ENCODE peak calls at places on chromosomes 12 and 14, in six cellular contexts. One of them, this sample, is unnamed.

GRCh38 chr14:46405095-46405494 is 246.5 kb downstream of the RPL10L start:
- DNase-seq in GDM1: no peak
- DNase-seq in esophagus squamous epithelium: no peak
- DNase-seq in amygdala: no peak
- DNase-seq in activated gamma-delta T cell treated with anti-CD3 and anti-CD28 coated beads, Interleukin-2, amount 50 U/mL, for 16 hours: no peak
- DNase-seq in neuronal stem cell: no peak
- DNase-seq in this sample: no peak

GRCh38 chr12:72273851-72274284 is 1.7 kb downstream of the TRHDE start:
- DNase-seq in GDM1: no peak
- DNase-seq in activated gamma-delta T cell treated with anti-CD3 and anti-CD28 coated beads, Interleukin-2, amount 50 U/mL, for 16 hours: no peak
- DNase-seq in neuronal stem cell: no peak
- DNase-seq in amygdala: no peak
- DNase-seq in esophagus squamous epithelium: no peak
- DNase-seq in this sample: no peak

GRCh38 chr14:86462193-86462592 is 932.2 kb downstream of the FLRT2 start:
- DNase-seq in amygdala: no peak
- DNase-seq in neuronal stem cell: no peak
- DNase-seq in GDM1: peak; percentile 12
- DNase-seq in activated gamma-delta T cell treated with anti-CD3 and anti-CD28 coated beads, Interleukin-2, amount 50 U/mL, for 16 hours: no peak
- DNase-seq in esophagus squamous epithelium: no peak
- DNase-seq in this sample: no peak

GRCh38 chr14:94181835-94182234 is 7.7 kb downstream of the PPP4R4 start:
- DNase-seq in esophagus squamous epithelium: no peak
- DNase-seq in amygdala: no peak
- DNase-seq in activated gamma-delta T cell treated with anti-CD3 and anti-CD28 coated beads, Interleukin-2, amount 50 U/mL, for 16 hours: no peak
- DNase-seq in GDM1: no peak
- DNase-seq in neuronal stem cell: no peak
- DNase-seq in this sample: no peak

GRCh38 chr12:6341439-6342139 is at the start of gene TNFRSF1A:
- DNase-seq in amygdala: no peak
- DNase-seq in activated gamma-delta T cell treated with anti-CD3 and anti-CD28 coated beads, Interleukin-2, amount 50 U/mL, for 16 hours: no peak
- DNase-seq in esophagus squamous epithelium: no peak
- DNase-seq in GDM1: peak; percentile 85
- DNase-seq in neuronal stem cell: no peak
- DNase-seq in this sample: no peak

GRCh38 chr14:44170554-44170953 is 336.5 kb downstream of the FSCB start:
- DNase-seq in GDM1: no peak
- DNase-seq in amygdala: no peak
- DNase-seq in neuronal stem cell: no peak
- DNase-seq in activated gamma-delta T cell treated with anti-CD3 and anti-CD28 coated beads, Interleukin-2, amount 50 U/mL, for 16 hours: no peak
- DNase-seq in esophagus squamous epithelium: no peak
- DNase-seq in this sample: no peak

GRCh38 chr12:132766380-132767085 is 4.9 kb upstream of the ANKLE2 start:
- DNase-seq in activated gamma-delta T cell treated with anti-CD3 and anti-CD28 coated beads, Interleukin-2, amount 50 U/mL, for 16 hours: no peak
- DNase-seq in GDM1: no peak
- DNase-seq in neuronal stem cell: no peak
- DNase-seq in esophagus squamous epithelium: no peak
- DNase-seq in amygdala: no peak
- DNase-seq in this sample: no peak

GRCh38 chr14:51677276-51677675 is 25.6 kb downstream of the FRMD6 start:
- DNase-seq in activated gamma-delta T cell treated with anti-CD3 and anti-CD28 coated beads, Interleukin-2, amount 50 U/mL, for 16 hours: no peak
- DNase-seq in neuronal stem cell: no peak
- DNase-seq in GDM1: no peak
- DNase-seq in esophagus squamous epithelium: no peak
- DNase-seq in amygdala: no peak
- DNase-seq in this sample: no peak

GRCh38 chr14:33914676-33915516 is 36.0 kb downstream of the EGLN3 start:
- DNase-seq in activated gamma-delta T cell treated with anti-CD3 and anti-CD28 coated beads, Interleukin-2, amount 50 U/mL, for 16 hours: no peak
- DNase-seq in neuronal stem cell: no peak
- DNase-seq in amygdala: no peak
- DNase-seq in esophagus squamous epithelium: no peak
- DNase-seq in GDM1: no peak
- DNase-seq in this sample: no peak

GRCh38 chr14:71863049-71863448 is 69.2 kb upstream of the RGS6 start:
- DNase-seq in amygdala: no peak
- DNase-seq in esophagus squamous epithelium: no peak
- DNase-seq in neuronal stem cell: no peak
- DNase-seq in activated gamma-delta T cell treated with anti-CD3 and anti-CD28 coated beads, Interleukin-2, amount 50 U/mL, for 16 hours: no peak
- DNase-seq in GDM1: no peak
- DNase-seq in this sample: no peak

GRCh38 chr14:72141084-72141483 is 208.9 kb downstream of the RGS6 start:
- DNase-seq in esophagus squamous epithelium: no peak
- DNase-seq in amygdala: no peak
- DNase-seq in GDM1: no peak
- DNase-seq in activated gamma-delta T cell treated with anti-CD3 and anti-CD28 coated beads, Interleukin-2, amount 50 U/mL, for 16 hours: no peak
- DNase-seq in neuronal stem cell: no peak
- DNase-seq in this sample: no peak

GRCh38 chr14:91996951-91997371 is 42.9 kb downstream of the TRIP11 start:
- DNase-seq in GDM1: no peak
- DNase-seq in activated gamma-delta T cell treated with anti-CD3 and anti-CD28 coated beads, Interleukin-2, amount 50 U/mL, for 16 hours: no peak
- DNase-seq in amygdala: no peak
- DNase-seq in neuronal stem cell: peak; percentile 17
- DNase-seq in esophagus squamous epithelium: no peak
- DNase-seq in this sample: no peak

GRCh38 chr12:127761880-127762279 is 505.1 kb upstream of the TMEM132C start:
- DNase-seq in amygdala: no peak
- DNase-seq in esophagus squamous epithelium: no peak
- DNase-seq in neuronal stem cell: no peak
- DNase-seq in activated gamma-delta T cell treated with anti-CD3 and anti-CD28 coated beads, Interleukin-2, amount 50 U/mL, for 16 hours: no peak
- DNase-seq in GDM1: peak; percentile 13
- DNase-seq in this sample: no peak

GRCh38 chr12:102484017-102484731 is 3.8 kb upstream of the IGF1 start:
- DNase-seq in GDM1: peak; percentile 4
- DNase-seq in esophagus squamous epithelium: no peak
- DNase-seq in activated gamma-delta T cell treated with anti-CD3 and anti-CD28 coated beads, Interleukin-2, amount 50 U/mL, for 16 hours: peak; percentile 38
- DNase-seq in neuronal stem cell: peak; percentile 48
- DNase-seq in amygdala: no peak
- DNase-seq in this sample: peak; percentile 4

GRCh38 chr12:45214739-45215418 is 1.0 kb upstream of the ANO6 start:
- DNase-seq in amygdala: no peak
- DNase-seq in neuronal stem cell: no peak
- DNase-seq in GDM1: no peak
- DNase-seq in esophagus squamous epithelium: no peak
- DNase-seq in activated gamma-delta T cell treated with anti-CD3 and anti-CD28 coated beads, Interleukin-2, amount 50 U/mL, for 16 hours: no peak
- DNase-seq in this sample: no peak

GRCh38 chr12:52392465-52393007 is 7.1 kb upstream of the KRT84 start:
- DNase-seq in esophagus squamous epithelium: no peak
- DNase-seq in amygdala: no peak
- DNase-seq in activated gamma-delta T cell treated with anti-CD3 and anti-CD28 coated beads, Interleukin-2, amount 50 U/mL, for 16 hours: no peak
- DNase-seq in neuronal stem cell: no peak
- DNase-seq in GDM1: no peak
- DNase-seq in this sample: no peak

GRCh38 chr12:106767954-106768501 is 6.5 kb upstream of the RIC8B start:
- DNase-seq in amygdala: no peak
- DNase-seq in neuronal stem cell: peak; percentile 65
- DNase-seq in activated gamma-delta T cell treated with anti-CD3 and anti-CD28 coated beads, Interleukin-2, amount 50 U/mL, for 16 hours: no peak
- DNase-seq in GDM1: no peak
- DNase-seq in esophagus squamous epithelium: no peak
- DNase-seq in this sample: no peak

GRCh38 chr12:2289525-2289924 is 236.7 kb downstream of the CACNA1C start:
- DNase-seq in GDM1: no peak
- DNase-seq in neuronal stem cell: no peak
- DNase-seq in esophagus squamous epithelium: no peak
- DNase-seq in amygdala: no peak
- DNase-seq in activated gamma-delta T cell treated with anti-CD3 and anti-CD28 coated beads, Interleukin-2, amount 50 U/mL, for 16 hours: no peak
- DNase-seq in this sample: no peak